ENCODE peak calls at places on chromosomes 3 and 15, in seven cellular contexts. One of them, this sample, is unnamed.

GRCh38 chr3:140273542-140274195 is 338.7 kb downstream of the CLSTN2 start:
- DNase-seq in GM20000: no peak
- DNase-seq in OCI-LY7: no peak
- DNase-seq in epithelial cell of esophagus: no peak
- DNase-seq in activated T-cell treated with anti-CD3 and anti-CD28 coated beads, Interleukin-2, amount 50 U/mL, for 72 hours: no peak
- DNase-seq in neuronal stem cell: no peak
- DNase-seq in CD8-positive, alpha-beta memory T cell: no peak
- DNase-seq in this sample: no peak

GRCh38 chr3:29337565-29337964 is 56.7 kb downstream of the RBMS3 start:
- DNase-seq in GM20000: no peak
- DNase-seq in OCI-LY7: no peak
- DNase-seq in epithelial cell of esophagus: no peak
- DNase-seq in CD8-positive, alpha-beta memory T cell: no peak
- DNase-seq in activated T-cell treated with anti-CD3 and anti-CD28 coated beads, Interleukin-2, amount 50 U/mL, for 72 hours: no peak
- DNase-seq in neuronal stem cell: no peak
- DNase-seq in this sample: no peak

GRCh38 chr3:197445886-197446631 is 109.7 kb downstream of the BDH1 start:
- DNase-seq in OCI-LY7: no peak
- DNase-seq in neuronal stem cell: no peak
- DNase-seq in CD8-positive, alpha-beta memory T cell: no peak
- DNase-seq in GM20000: no peak
- DNase-seq in activated T-cell treated with anti-CD3 and anti-CD28 coated beads, Interleukin-2, amount 50 U/mL, for 72 hours: no peak
- DNase-seq in epithelial cell of esophagus: no peak
- DNase-seq in this sample: no peak

GRCh38 chr15:75673426-75674247 is 25.9 kb downstream of the SNX33 start:
- DNase-seq in CD8-positive, alpha-beta memory T cell: no peak
- DNase-seq in activated T-cell treated with anti-CD3 and anti-CD28 coated beads, Interleukin-2, amount 50 U/mL, for 72 hours: no peak
- DNase-seq in OCI-LY7: no peak
- DNase-seq in neuronal stem cell: no peak
- DNase-seq in GM20000: no peak
- DNase-seq in epithelial cell of esophagus: peak
- DNase-seq in this sample: no peak

GRCh38 chr15:76199106-76200082 is 111.9 kb downstream of the ETFA start:
- DNase-seq in neuronal stem cell: no peak
- DNase-seq in epithelial cell of esophagus: peak
- DNase-seq in GM20000: no peak
- DNase-seq in CD8-positive, alpha-beta memory T cell: no peak
- DNase-seq in activated T-cell treated with anti-CD3 and anti-CD28 coated beads, Interleukin-2, amount 50 U/mL, for 72 hours: no peak
- DNase-seq in OCI-LY7: no peak
- DNase-seq in this sample: no peak

GRCh38 chr15:74983725-74984231 is 11.6 kb upstream of the SCAMP5 start:
- DNase-seq in GM20000: no peak
- DNase-seq in CD8-positive, alpha-beta memory T cell: no peak
- DNase-seq in neuronal stem cell: no peak
- DNase-seq in activated T-cell treated with anti-CD3 and anti-CD28 coated beads, Interleukin-2, amount 50 U/mL, for 72 hours: peak
- DNase-seq in epithelial cell of esophagus: peak
- DNase-seq in OCI-LY7: no peak
- DNase-seq in this sample: no peak

GRCh38 chr3:8854656-8855055 is 85.2 kb upstream of the OXTR start:
- DNase-seq in CD8-positive, alpha-beta memory T cell: no peak
- DNase-seq in neuronal stem cell: no peak
- DNase-seq in epithelial cell of esophagus: no peak
- DNase-seq in activated T-cell treated with anti-CD3 and anti-CD28 coated beads, Interleukin-2, amount 50 U/mL, for 72 hours: no peak
- DNase-seq in GM20000: no peak
- DNase-seq in OCI-LY7: no peak
- DNase-seq in this sample: no peak

GRCh38 chr3:180175572-180175971 is 138.8 kb upstream of the PEX5L start:
- DNase-seq in CD8-positive, alpha-beta memory T cell: no peak
- DNase-seq in neuronal stem cell: no peak
- DNase-seq in GM20000: no peak
- DNase-seq in OCI-LY7: no peak
- DNase-seq in activated T-cell treated with anti-CD3 and anti-CD28 coated beads, Interleukin-2, amount 50 U/mL, for 72 hours: no peak
- DNase-seq in epithelial cell of esophagus: no peak
- DNase-seq in this sample: no peak

GRCh38 chr15:89381330-89381729 is 46.7 kb upstream of the POLG start:
- DNase-seq in CD8-positive, alpha-beta memory T cell: no peak
- DNase-seq in neuronal stem cell: no peak
- DNase-seq in GM20000: no peak
- DNase-seq in epithelial cell of esophagus: no peak
- DNase-seq in activated T-cell treated with anti-CD3 and anti-CD28 coated beads, Interleukin-2, amount 50 U/mL, for 72 hours: no peak
- DNase-seq in OCI-LY7: no peak
- DNase-seq in this sample: no peak

GRCh38 chr3:140395134-140396075 is 282.5 kb upstream of the TRIM42 start:
- DNase-seq in CD8-positive, alpha-beta memory T cell: no peak
- DNase-seq in activated T-cell treated with anti-CD3 and anti-CD28 coated beads, Interleukin-2, amount 50 U/mL, for 72 hours: no peak
- DNase-seq in OCI-LY7: no peak
- DNase-seq in epithelial cell of esophagus: no peak
- DNase-seq in neuronal stem cell: no peak
- DNase-seq in GM20000: no peak
- DNase-seq in this sample: no peak

GRCh38 chr15:46848704-46849103 is 868.6 kb upstream of the SEMA6D start:
- DNase-seq in neuronal stem cell: no peak
- DNase-seq in CD8-positive, alpha-beta memory T cell: no peak
- DNase-seq in activated T-cell treated with anti-CD3 and anti-CD28 coated beads, Interleukin-2, amount 50 U/mL, for 72 hours: no peak
- DNase-seq in epithelial cell of esophagus: peak
- DNase-seq in OCI-LY7: no peak
- DNase-seq in GM20000: no peak
- DNase-seq in this sample: no peak

GRCh38 chr3:20511863-20512262 is 325.9 kb upstream of the SGO1 start:
- DNase-seq in OCI-LY7: peak
- DNase-seq in epithelial cell of esophagus: peak
- DNase-seq in CD8-positive, alpha-beta memory T cell: no peak
- DNase-seq in GM20000: peak
- DNase-seq in neuronal stem cell: peak
- DNase-seq in activated T-cell treated with anti-CD3 and anti-CD28 coated beads, Interleukin-2, amount 50 U/mL, for 72 hours: no peak
- DNase-seq in this sample: no peak

GRCh38 chr3:100708644-100708988 is 678 bp upstream of the TFG start:
- DNase-seq in activated T-cell treated with anti-CD3 and anti-CD28 coated beads, Interleukin-2, amount 50 U/mL, for 72 hours: no peak
- DNase-seq in CD8-positive, alpha-beta memory T cell: no peak
- DNase-seq in GM20000: no peak
- DNase-seq in epithelial cell of esophagus: peak
- DNase-seq in neuronal stem cell: no peak
- DNase-seq in OCI-LY7: no peak
- DNase-seq in this sample: no peak

GRCh38 chr3:62502315-62503300 is 129.3 kb upstream of the FEZF2 start:
- DNase-seq in neuronal stem cell: no peak
- DNase-seq in epithelial cell of esophagus: no peak
- DNase-seq in activated T-cell treated with anti-CD3 and anti-CD28 coated beads, Interleukin-2, amount 50 U/mL, for 72 hours: no peak
- DNase-seq in CD8-positive, alpha-beta memory T cell: no peak
- DNase-seq in GM20000: no peak
- DNase-seq in OCI-LY7: peak
- DNase-seq in this sample: no peak

GRCh38 chr15:25534293-25534692 is 95.5 kb upstream of the UBE3A start:
- DNase-seq in activated T-cell treated with anti-CD3 and anti-CD28 coated beads, Interleukin-2, amount 50 U/mL, for 72 hours: no peak
- DNase-seq in neuronal stem cell: no peak
- DNase-seq in epithelial cell of esophagus: no peak
- DNase-seq in CD8-positive, alpha-beta memory T cell: no peak
- DNase-seq in GM20000: no peak
- DNase-seq in OCI-LY7: no peak
- DNase-seq in this sample: no peak

GRCh38 chr15:64224508-64224907 is 61.7 kb upstream of the PPIB start:
- DNase-seq in GM20000: no peak
- DNase-seq in activated T-cell treated with anti-CD3 and anti-CD28 coated beads, Interleukin-2, amount 50 U/mL, for 72 hours: no peak
- DNase-seq in OCI-LY7: no peak
- DNase-seq in neuronal stem cell: no peak
- DNase-seq in epithelial cell of esophagus: no peak
- DNase-seq in CD8-positive, alpha-beta memory T cell: no peak
- DNase-seq in this sample: no peak

This sample was measured in immature natural killer cell.